ENCODE peak calls at places on chromosomes 13 and 19, in eight cellular contexts. V is neuronal stem cell, G is AG09319, J is AG04450, Y is aorta, N is PC-3, D is H9, B is Daoy. F is an unnamed sample.

GRCh38 chr13:36346222-36347083 is at the start of gene SPART:
- DNase-seq in V (peak; percentile 89), G (peak; percentile 83), J (peak; percentile 78), Y (peak; percentile 94), N (peak; percentile 83), D (peak; percentile 89), B (peak; percentile 89), F (peak; percentile 90)

GRCh38 chr19:46631481-46631880 is 4.5 kb downstream of the GNG8 start:
- DNase-seq in V (no peak), G (no peak), J (no peak), Y (no peak), N (no peak), D (no peak), B (no peak), F (no peak)

GRCh38 chr13:114104626-114105350 is 27.6 kb downstream of the RASA3 start:
- DNase-seq in V (no peak), G (no peak), J (no peak), Y (peak; percentile 47), N (no peak), D (no peak), B (no peak), F (no peak)

GRCh38 chr19:13846533-13847032 is 30.4 kb upstream of the NANOS3 start:
- DNase-seq in V (no peak), G (no peak), J (no peak), Y (peak; percentile 96), N (peak; percentile 95), D (peak; percentile 95), B (peak; percentile 99), F (peak; percentile 92)

GRCh38 chr13:98263841-98264240 is 86.8 kb upstream of the RNF113B start:
- DNase-seq in V (no peak), G (no peak), J (no peak), Y (no peak), N (no peak), D (no peak), B (no peak), F (no peak)

GRCh38 chr19:48608798-48609263 is 2.3 kb downstream of the SPACA4 start:
- DNase-seq in V (no peak), G (no peak), J (no peak), Y (no peak), N (peak; percentile 35), D (peak; percentile 81), B (peak; percentile 70), F (peak; percentile 80)

GRCh38 chr13:99982741-99983400 is 1.3 kb downstream of the ZIC2 start:
- DNase-seq in V (no peak), G (no peak), J (no peak), Y (peak; percentile 40), N (no peak), D (no peak), B (peak; percentile 38), F (no peak)

GRCh38 chr13:74062933-74063332 is 71.3 kb downstream of the KLF12 start:
- DNase-seq in V (no peak), G (no peak), J (no peak), Y (peak; percentile 80), N (no peak), D (no peak), B (no peak), F (peak; percentile 39)

GRCh38 chr19:40055832-40056504 is at the start of gene ZNF780B:
- DNase-seq in V (peak; percentile 15), G (peak; percentile 3), J (peak; percentile 6), Y (peak; percentile 70), N (peak; percentile 49), D (peak; percentile 70), B (peak; percentile 69), F (peak; percentile 81)

GRCh38 chr13:94454334-94454733 is 25.1 kb downstream of the DCT start:
- DNase-seq in V (no peak), G (no peak), J (no peak), Y (no peak), N (no peak), D (no peak), B (no peak), F (no peak)